ENCODE peak calls at places on chromosomes 4 and X, in eight cellular contexts. W, C, D, N, F, B, R and X are unnamed samples.
A peak's percentile ranks its signal among the peaks of the same experiment; 100 is the strongest.

GRCh38 chr4:35943606-35944005 is 300.7 kb downstream of the ARAP2 start:
- DNase-seq in N (no peak), W (no peak), F (no peak), D (no peak), B (no peak), C (no peak), R (no peak), X (no peak)

GRCh38 chr4:166165829-166166420 is 292.9 kb downstream of the TLL1 start:
- DNase-seq in R (no peak), C (peak; percentile 73), W (peak; percentile 13), D (peak; percentile 9), F (no peak), N (no peak), B (peak; percentile 33), X (no peak)

GRCh38 chr4:140904904-140905303 is 148.7 kb upstream of the TBC1D9 start:
- DNase-seq in W (no peak), C (no peak), B (no peak), D (no peak), R (no peak), F (no peak), N (no peak), X (no peak)

GRCh38 chrX:18173494-18174180 is 47.0 kb downstream of the BEND2 start:
- DNase-seq in W (no peak), N (no peak), D (no peak), B (no peak), F (no peak), R (no peak), C (no peak), X (no peak)

GRCh38 chr4:189001971-189002450 is 862.8 kb downstream of the TRIML1 start:
- DNase-seq in F (no peak), R (no peak), B (no peak), C (no peak), D (no peak), W (no peak), N (no peak), X (no peak)

GRCh38 chr4:126799971-126800722 is 832.6 kb upstream of the INTU start:
- DNase-seq in W (no peak), N (no peak), R (no peak), F (no peak), B (peak; percentile 20), C (no peak), D (no peak), X (no peak)

GRCh38 chr4:158229768-158230167 is 19.5 kb downstream of the TMEM144 start:
- DNase-seq in W (no peak), F (no peak), N (no peak), C (peak; percentile 25), D (no peak), R (no peak), B (no peak), X (peak; percentile 30)

GRCh38 chrX:40171513-40172168 is 73.9 kb upstream of the BCOR start:
- DNase-seq in W (no peak), N (peak; percentile 37), B (peak; percentile 47), R (peak; percentile 25), D (no peak), C (peak; percentile 39), F (no peak), X (no peak)

GRCh38 chr4:31370866-31371465 is 650.8 kb downstream of the PCDH7 start:
- DNase-seq in F (no peak), W (no peak), R (no peak), C (peak; percentile 73), D (no peak), N (no peak), B (peak; percentile 4), X (no peak)

GRCh38 chr4:165385124-165385523 is 6.3 kb downstream of the CPE start:
- DNase-seq in R (no peak), C (no peak), D (no peak), W (no peak), F (no peak), N (no peak), B (no peak), X (no peak)

GRCh38 chr4:22500831-22501714 is 14.8 kb downstream of the ADGRA3 start:
- DNase-seq in W (no peak), B (peak; percentile 36), C (peak; percentile 41), N (no peak), F (no peak), D (no peak), R (no peak), X (no peak)

GRCh38 chrX:68511255-68511654 is 12.4 kb downstream of the YIPF6 start:
- DNase-seq in C (peak; percentile 49), R (peak; percentile 35), D (peak; percentile 26), N (no peak), W (peak; percentile 18), B (peak; percentile 14), F (no peak), X (no peak)

GRCh38 chr4:100340534-100341364 is 150.5 kb upstream of the DDIT4L start:
- DNase-seq in W (no peak), N (no peak), F (no peak), C (no peak), B (peak; percentile 78), D (no peak), R (no peak), X (no peak)

GRCh38 chr4:152512483-152512882 is 23.4 kb downstream of the FBXW7 start:
- DNase-seq in R (no peak), B (no peak), C (no peak), D (peak; percentile 9), N (no peak), W (no peak), F (no peak), X (no peak)

GRCh38 chr4:152513078-152513477 is 22.8 kb downstream of the FBXW7 start:
- DNase-seq in F (no peak), C (no peak), D (no peak), N (no peak), W (no peak), R (no peak), B (no peak), X (no peak)

GRCh38 chr4:152514356-152514755 is 21.5 kb downstream of the FBXW7 start:
- DNase-seq in R (no peak), W (no peak), N (no peak), B (no peak), C (peak; percentile 45), D (no peak), F (no peak), X (no peak)

GRCh38 chr4:152515678-152516077 is 20.2 kb downstream of the FBXW7 start:
- DNase-seq in F (no peak), D (no peak), C (no peak), N (no peak), B (peak; percentile 77), W (no peak), R (no peak), X (no peak)

DNA sequence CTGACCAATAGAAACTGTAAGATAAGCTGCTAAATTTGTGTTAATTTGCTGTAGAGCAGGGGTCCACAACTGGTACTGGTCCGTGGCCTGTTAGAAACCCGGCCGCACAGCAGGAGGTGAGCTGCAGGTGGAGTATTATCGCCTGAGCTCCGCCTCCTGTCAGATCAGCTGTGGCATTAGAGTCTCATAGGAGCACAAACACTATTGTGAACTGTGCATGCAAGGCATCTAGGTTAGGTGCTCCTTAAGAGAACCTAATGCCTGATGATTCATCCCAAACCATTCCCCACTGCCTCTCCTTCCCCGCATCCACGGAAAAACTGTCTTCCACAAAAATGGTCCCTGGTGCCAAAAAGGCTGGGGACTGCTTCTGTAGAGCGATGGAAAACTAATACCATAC is 19.7 kb downstream of the FBXW7 start:
- DNase-seq in R (no peak), W (no peak), B (no peak), D (no peak), N (no peak), C (peak; percentile 58), F (no peak), X (no peak)
- H3K27ac ChIP-seq in R (no peak overlapping the region), W (no peak overlapping the region), B (peak overlapping the region; percentile 39), D (no peak overlapping the region), N (no peak overlapping the region), C (no peak overlapping the region), F (no peak overlapping the region), X (no peak overlapping the region)

GRCh38 chr4:184279496-184280082 is 61.9 kb upstream of the ENPP6 start:
- DNase-seq in W (no peak), D (no peak), B (no peak), F (no peak), C (no peak), N (no peak), R (no peak), X (no peak)
- H3K27ac ChIP-seq in W (no peak overlapping the region), D (no peak overlapping the region), B (no peak overlapping the region), F (no peak overlapping the region), C (no peak overlapping the region), N (no peak overlapping the region), R (no peak overlapping the region), X (peak overlapping the region; percentile 24)

GRCh38 chr4:153676984-153677383 is 7.1 kb upstream of the TLR2 start:
- DNase-seq in R (no peak), C (no peak), F (no peak), D (no peak), W (no peak), B (peak; percentile 9), N (no peak), X (no peak)
- H3K27ac ChIP-seq in R (no peak overlapping the region), C (no peak overlapping the region), F (peak overlapping the region; percentile 51), D (no peak overlapping the region), W (no peak overlapping the region), B (no peak overlapping the region), N (no peak overlapping the region), X (no peak overlapping the region)

GRCh38 chrX:154485150-154486051 is 1.0 kb downstream of the UBL4A start:
- DNase-seq in F (no peak), R (peak; percentile 16), N (no peak), D (no peak), B (no peak), C (peak; percentile 7), W (no peak), X (no peak)

GRCh38 chrX:154483325-154483724 is 3.1 kb downstream of the UBL4A start:
- DNase-seq in R (no peak), D (no peak), N (no peak), B (no peak), F (no peak), C (no peak), W (no peak), X (no peak)

GRCh38 chrX:154486052-154486395 is 391 bp downstream of the UBL4A start:
- DNase-seq in W (no peak), B (peak; percentile 28), R (no peak), F (no peak), N (peak; percentile 29), D (peak; percentile 31), C (peak; percentile 6), X (no peak)

GRCh38 chrX:154482786-154483185 is 3.6 kb downstream of the UBL4A start:
- DNase-seq in F (no peak), D (no peak), W (no peak), C (no peak), N (no peak), R (no peak), B (no peak), X (no peak)

DNA sequence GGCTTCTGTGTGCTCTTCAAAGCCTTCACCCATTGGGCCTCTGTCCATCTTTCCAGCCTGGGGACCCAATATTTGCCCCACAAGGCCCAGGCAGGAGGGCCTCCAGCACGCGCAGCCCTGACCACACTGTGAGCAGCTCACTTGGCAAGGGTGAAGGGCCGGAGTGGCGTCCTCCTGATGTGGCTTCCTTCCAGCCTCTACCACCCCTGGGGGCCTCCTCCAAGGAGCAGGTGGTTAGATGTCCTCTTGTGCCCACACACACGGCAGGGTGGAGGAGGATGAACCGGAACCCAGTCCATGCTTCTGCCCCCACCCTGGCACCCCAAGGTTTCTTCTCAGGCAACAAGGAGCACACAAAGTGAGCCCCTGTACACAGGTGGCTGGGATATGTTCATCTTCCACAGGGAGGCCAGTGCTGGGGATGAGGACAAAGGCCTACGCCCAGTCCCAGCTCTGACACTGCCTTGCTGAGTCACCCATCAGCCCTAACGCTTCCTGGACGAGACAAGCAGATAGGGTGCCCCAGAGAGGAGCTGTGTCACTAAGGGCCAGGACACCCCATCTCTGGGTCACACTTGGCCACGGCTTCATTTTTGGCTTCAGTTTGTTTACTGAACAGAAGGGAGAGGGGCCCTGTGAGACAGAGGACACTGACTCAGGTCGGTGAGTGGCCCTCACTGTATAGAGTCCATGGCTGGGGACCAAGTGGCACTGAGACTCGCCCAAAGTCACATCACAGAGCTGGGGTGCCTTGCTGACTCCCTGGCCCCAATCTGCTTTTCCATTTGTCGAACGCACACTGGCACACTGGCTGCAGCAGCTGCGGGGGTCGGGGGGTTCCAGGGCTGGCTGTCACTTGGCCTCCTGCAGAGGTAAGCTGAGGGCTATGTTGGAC is 1.9 kb downstream of the UBL4A start:
- DNase-seq in N (no peak), W (no peak), F (no peak), R (no peak), D (no peak), C (no peak), B (no peak), X (no peak)
- H3K27ac ChIP-seq in N (no peak overlapping the region), W (peak overlapping the region; percentile 66), F (no peak overlapping the region), R (no peak overlapping the region), D (peak overlapping the region; percentile 93), C (no peak overlapping the region), B (no peak overlapping the region), X (no peak overlapping the region)